ENCODE peak calls at places on chromosomes 11 and 22, in six cellular contexts. J is Jurkat, Clone E6-1; L is HuH-7; F is RPMI7951; W is RKO; I is HT-29. D is an unnamed sample.

GRCh38 chr11:36150986-36151385 is 138.2 kb downstream of the COMMD9 start:
- DNase-seq in J (no peak), W (no peak), L (no peak), F (peak; percentile 43), I (no peak), D (no peak)

GRCh38 chr11:78365381-78365792 is 52.2 kb downstream of the GAB2 start:
- DNase-seq in J (no peak), F (peak; percentile 57), W (no peak), I (peak; percentile 41), L (no peak), D (no peak)

GRCh38 chr11:34792143-34792542 is 124.0 kb downstream of the APIP start:
- DNase-seq in F (peak; percentile 21), L (no peak), W (no peak), J (no peak), I (no peak), D (peak; percentile 2)

GRCh38 chr11:25244126-25244525 is 747.3 kb downstream of the LUZP2 start:
- DNase-seq in L (no peak), I (no peak), J (no peak), W (no peak), F (no peak), D (no peak)

GRCh38 chr22:48091656-48092223 is 1329.3 kb downstream of the TBC1D22A start:
- DNase-seq in F (no peak), J (no peak), L (no peak), W (no peak), I (no peak), D (no peak)

GRCh38 chr11:15930442-15931025 is 425.8 kb downstream of the SOX6 start:
- DNase-seq in W (no peak), F (no peak), L (no peak), I (no peak), J (no peak), D (no peak)

GRCh38 chr11:39011822-39012221 is 2413.8 kb upstream of the RAG2 start:
- DNase-seq in I (no peak), J (no peak), L (no peak), W (no peak), F (no peak), D (no peak)

GRCh38 chr11:76888989-76889388 is 28.3 kb downstream of the ACER3 start:
- DNase-seq in I (no peak), W (no peak), J (no peak), F (no peak), L (peak; percentile 23), D (no peak)

GRCh38 chr11:1760351-1761109 is 3.2 kb downstream of the CTSD start:
- DNase-seq in I (peak; percentile 67), F (peak; percentile 96), L (no peak), J (no peak), W (no peak), D (no peak)

GRCh38 chr11:19994712-19995111 is 165.6 kb downstream of the DBX1 start:
- DNase-seq in I (no peak), L (no peak), F (no peak), W (no peak), J (no peak), D (no peak)

GRCh38 chr11:71936825-71937224 is 8.0 kb downstream of the RNF121 start:
- DNase-seq in F (no peak), W (no peak), I (no peak), J (no peak), L (no peak), D (no peak)

GRCh38 chr11:109435121-109435742 is 13.2 kb downstream of the C11orf87 start:
- DNase-seq in F (no peak), L (no peak), J (no peak), I (no peak), W (no peak), D (no peak)

GRCh38 chr11:128627666-128628342 is 40.4 kb upstream of the ETS1 start:
- DNase-seq in J (no peak), I (no peak), F (no peak), W (no peak), L (no peak), D (no peak)

GRCh38 chr11:64827451-64827839 is 17.0 kb downstream of the CDC42BPG start:
- DNase-seq in L (no peak), J (no peak), I (no peak), W (no peak), F (no peak), D (no peak)

GRCh38 chr11:2744166-2744565 is 44.4 kb upstream of the KCNQ1OT1 start:
- DNase-seq in L (no peak), J (no peak), W (no peak), I (no peak), F (no peak), D (no peak)

GRCh38 chr11:8830641-8831040 is 80.3 kb upstream of the AKIP1 start:
- DNase-seq in W (no peak), I (no peak), L (no peak), J (no peak), F (no peak), D (no peak)

GRCh38 chr11:1478011-1478410 is 8.6 kb downstream of the MOB2 start:
- DNase-seq in L (no peak), F (no peak), J (no peak), I (no peak), W (no peak), D (no peak)

GRCh38 chr11:133081730-133082452 is 450.4 kb downstream of the OPCML start:
- DNase-seq in J (no peak), L (no peak), I (no peak), F (no peak), W (no peak), D (no peak)

GRCh38 chr22:24455751-24456426 is 28.5 kb downstream of the ADORA2A start:
- DNase-seq in I (no peak), J (no peak), F (no peak), L (no peak), W (no peak), D (no peak)

GRCh38 chr11:63592975-63593395 is 21.2 kb downstream of the PLAAT3 start:
- DNase-seq in W (peak; percentile 20), L (peak; percentile 83), F (peak; percentile 19), I (peak; percentile 80), J (peak; percentile 23), D (no peak)

GRCh38 chr11:36364551-36364950 is 68.5 kb downstream of the PRR5L start:
- DNase-seq in I (peak; percentile 56), J (no peak), W (no peak), L (no peak), F (no peak), D (no peak)

GRCh38 chr22:43991316-43992020 is 32.6 kb upstream of the PARVB start:
- DNase-seq in F (no peak), L (no peak), J (no peak), I (no peak), W (no peak), D (no peak)